ENCODE peak calls at places on chromosome 19, in seven cellular contexts. One of them, this sample, is unnamed.

GRCh38 chr19:40314646-40315045 is 29.5 kb upstream of the AKT2 start:
- DNase-seq in sigmoid colon: no peak
- DNase-seq in IMR-90: no peak
- DNase-seq in left ventricle myocardium inferior: no peak
- DNase-seq in pancreas: no peak
- DNase-seq in kidney: no peak
- DNase-seq in naive thymus-derived CD4-positive, alpha-beta T cell: no peak
- DNase-seq in this sample: no peak

GRCh38 chr19:54191671-54192453 is 754 bp downstream of the TSEN34 start:
- DNase-seq in sigmoid colon: peak; percentile 81
- DNase-seq in IMR-90: peak; percentile 33
- DNase-seq in naive thymus-derived CD4-positive, alpha-beta T cell: no peak
- DNase-seq in pancreas: no peak
- DNase-seq in kidney: peak; percentile 81
- DNase-seq in left ventricle myocardium inferior: no peak
- DNase-seq in this sample: no peak

GRCh38 chr19:18833141-18833476 is 1.4 kb downstream of the UPF1 start:
- DNase-seq in naive thymus-derived CD4-positive, alpha-beta T cell: no peak
- DNase-seq in kidney: no peak
- DNase-seq in pancreas: no peak
- DNase-seq in sigmoid colon: no peak
- DNase-seq in left ventricle myocardium inferior: no peak
- DNase-seq in IMR-90: no peak
- DNase-seq in this sample: no peak

GRCh38 chr19:14479985-14480694 is 5.0 kb upstream of the PTGER1 start:
- DNase-seq in left ventricle myocardium inferior: peak; percentile 48
- DNase-seq in IMR-90: peak; percentile 20
- DNase-seq in naive thymus-derived CD4-positive, alpha-beta T cell: peak; percentile 79
- DNase-seq in sigmoid colon: no peak
- DNase-seq in pancreas: no peak
- DNase-seq in kidney: peak; percentile 91
- DNase-seq in this sample: no peak

GRCh38 chr19:50325310-50326100 is 3.7 kb downstream of the KCNC3 start:
- DNase-seq in naive thymus-derived CD4-positive, alpha-beta T cell: peak; percentile 76
- DNase-seq in left ventricle myocardium inferior: peak; percentile 62
- DNase-seq in kidney: peak; percentile 89
- DNase-seq in sigmoid colon: no peak
- DNase-seq in pancreas: peak; percentile 88
- DNase-seq in IMR-90: peak; percentile 13
- DNase-seq in this sample: no peak

GRCh38 chr19:56840452-56841193 is at the start of the genes PEG3 and ZIM2:
- DNase-seq in IMR-90: no peak
- DNase-seq in pancreas: peak; percentile 70
- DNase-seq in left ventricle myocardium inferior: peak; percentile 74
- DNase-seq in kidney: peak; percentile 90
- DNase-seq in sigmoid colon: peak; percentile 93
- DNase-seq in naive thymus-derived CD4-positive, alpha-beta T cell: no peak
- DNase-seq in this sample: no peak

GRCh38 chr19:28908941-28909340 is 304.0 kb downstream of the UQCRFS1 start:
- DNase-seq in sigmoid colon: no peak
- DNase-seq in left ventricle myocardium inferior: no peak
- DNase-seq in naive thymus-derived CD4-positive, alpha-beta T cell: no peak
- DNase-seq in kidney: no peak
- DNase-seq in IMR-90: no peak
- DNase-seq in pancreas: no peak
- DNase-seq in this sample: no peak

GRCh38 chr19:41977916-41978315 is 16.1 kb downstream of the ATP1A3 start:
- DNase-seq in left ventricle myocardium inferior: no peak
- DNase-seq in sigmoid colon: no peak
- DNase-seq in IMR-90: no peak
- DNase-seq in naive thymus-derived CD4-positive, alpha-beta T cell: no peak
- DNase-seq in pancreas: no peak
- DNase-seq in kidney: no peak
- DNase-seq in this sample: no peak

GRCh38 chr19:38125238-38125637 is 98.8 kb downstream of the DPF1 start:
- DNase-seq in sigmoid colon: no peak
- DNase-seq in IMR-90: no peak
- DNase-seq in pancreas: no peak
- DNase-seq in left ventricle myocardium inferior: no peak
- DNase-seq in naive thymus-derived CD4-positive, alpha-beta T cell: no peak
- DNase-seq in kidney: no peak
- DNase-seq in this sample: no peak

GRCh38 chr19:39301021-39301420 is 4.8 kb downstream of the IFNL1 start:
- DNase-seq in left ventricle myocardium inferior: no peak
- DNase-seq in naive thymus-derived CD4-positive, alpha-beta T cell: no peak
- DNase-seq in kidney: no peak
- DNase-seq in IMR-90: no peak
- DNase-seq in sigmoid colon: peak; percentile 15
- DNase-seq in pancreas: no peak
- DNase-seq in this sample: no peak

GRCh38 chr19:45558399-45558878 is 26.2 kb downstream of the OPA3 start:
- DNase-seq in pancreas: no peak
- DNase-seq in kidney: no peak
- DNase-seq in left ventricle myocardium inferior: no peak
- DNase-seq in sigmoid colon: no peak
- DNase-seq in naive thymus-derived CD4-positive, alpha-beta T cell: peak; percentile 76
- DNase-seq in IMR-90: peak; percentile 33
- DNase-seq in this sample: no peak

DNA sequence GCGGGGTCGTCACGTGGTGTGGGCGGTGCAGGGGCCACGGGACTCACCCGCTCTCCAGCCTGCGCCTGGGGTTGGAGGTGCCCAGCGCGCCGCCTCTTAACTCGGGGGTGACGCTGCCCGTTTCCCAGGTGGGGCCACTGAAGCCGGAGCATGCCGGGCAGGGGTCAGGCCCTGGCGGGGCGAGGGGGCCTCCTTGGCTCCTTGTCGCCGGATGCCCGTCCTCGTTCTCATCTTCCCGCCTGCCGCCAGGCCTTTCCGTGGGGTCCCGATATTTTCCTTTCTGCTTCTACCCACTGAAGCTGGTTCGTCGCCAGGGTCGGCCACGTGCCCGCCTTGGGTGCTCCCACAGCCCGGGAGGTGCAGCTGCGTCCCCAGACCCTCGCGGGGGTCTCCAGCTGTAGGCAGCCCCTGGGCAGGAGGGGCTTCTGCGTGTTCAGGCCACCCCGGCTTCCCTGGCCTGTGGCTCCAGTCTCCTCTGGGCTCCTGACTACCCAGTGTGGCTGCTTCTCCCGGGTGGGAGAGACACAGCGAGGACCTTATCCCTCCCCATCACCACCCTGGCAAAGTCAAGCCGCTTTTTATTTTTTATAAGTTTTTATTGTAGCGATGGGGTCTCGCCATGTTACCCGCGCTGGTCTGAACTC is 768 bp downstream of the FAM174C start:
- DNase-seq in naive thymus-derived CD4-positive, alpha-beta T cell: no peak
- DNase-seq in kidney: no peak
- DNase-seq in left ventricle myocardium inferior: no peak
- DNase-seq in IMR-90: no peak
- DNase-seq in pancreas: no peak
- DNase-seq in sigmoid colon: peak; percentile 88
- DNase-seq in this sample: no peak
- H3K4me1 ChIP-seq in naive thymus-derived CD4-positive, alpha-beta T cell: peaks cover 53% of the 10 kb centered on the region
- H3K4me1 ChIP-seq in kidney: peaks cover 17% of the 10 kb centered on the region
- H3K4me1 ChIP-seq in left ventricle myocardium inferior: peaks cover 64% of the 10 kb centered on the region
- H3K4me1 ChIP-seq in IMR-90: peaks cover 20% of the 10 kb centered on the region
- H3K4me1 ChIP-seq in pancreas: peaks cover 35% of the 10 kb centered on the region
- H3K4me1 ChIP-seq in sigmoid colon: no peaks in the 10 kb centered on the region
- H3K4me1 ChIP-seq in this sample: peaks cover 22% of the 10 kb centered on the region

GRCh38 chr19:8231073-8231604 is 22.0 kb downstream of the CERS4 start:
- DNase-seq in left ventricle myocardium inferior: no peak
- DNase-seq in pancreas: no peak
- DNase-seq in sigmoid colon: no peak
- DNase-seq in kidney: no peak
- DNase-seq in naive thymus-derived CD4-positive, alpha-beta T cell: no peak
- DNase-seq in IMR-90: no peak
- DNase-seq in this sample: no peak
- H3K4me1 ChIP-seq in left ventricle myocardium inferior: no peaks in the 10 kb centered on the region
- H3K4me1 ChIP-seq in pancreas: no peaks in the 10 kb centered on the region
- H3K4me1 ChIP-seq in sigmoid colon: no peaks in the 10 kb centered on the region
- H3K4me1 ChIP-seq in kidney: no peaks in the 10 kb centered on the region
- H3K4me1 ChIP-seq in naive thymus-derived CD4-positive, alpha-beta T cell: no peaks in the 10 kb centered on the region
- H3K4me1 ChIP-seq in IMR-90: peaks cover 2% of the 10 kb centered on the region
- H3K4me1 ChIP-seq in this sample: no peaks in the 10 kb centered on the region

GRCh38 chr19:6772866-6773322 is 386 bp downstream of the VAV1 start:
- DNase-seq in sigmoid colon: no peak
- DNase-seq in naive thymus-derived CD4-positive, alpha-beta T cell: no peak
- DNase-seq in left ventricle myocardium inferior: no peak
- DNase-seq in pancreas: no peak
- DNase-seq in IMR-90: no peak
- DNase-seq in kidney: peak; percentile 64
- DNase-seq in this sample: no peak

GRCh38 chr19:6777434-6777833 is 4.9 kb downstream of the VAV1 start:
- DNase-seq in naive thymus-derived CD4-positive, alpha-beta T cell: no peak
- DNase-seq in left ventricle myocardium inferior: no peak
- DNase-seq in kidney: no peak
- DNase-seq in pancreas: no peak
- DNase-seq in sigmoid colon: no peak
- DNase-seq in IMR-90: no peak
- DNase-seq in this sample: no peak

GRCh38 chr19:6776999-6777398 is 4.5 kb downstream of the VAV1 start:
- DNase-seq in naive thymus-derived CD4-positive, alpha-beta T cell: no peak
- DNase-seq in left ventricle myocardium inferior: no peak
- DNase-seq in IMR-90: no peak
- DNase-seq in kidney: no peak
- DNase-seq in sigmoid colon: no peak
- DNase-seq in pancreas: no peak
- DNase-seq in this sample: no peak

GRCh38 chr19:6773323-6773931 is 919 bp downstream of the VAV1 start:
- DNase-seq in naive thymus-derived CD4-positive, alpha-beta T cell: peak; percentile 43
- DNase-seq in pancreas: no peak
- DNase-seq in kidney: peak; percentile 83
- DNase-seq in sigmoid colon: no peak
- DNase-seq in left ventricle myocardium inferior: peak; percentile 41
- DNase-seq in IMR-90: no peak
- DNase-seq in this sample: no peak

DNA sequence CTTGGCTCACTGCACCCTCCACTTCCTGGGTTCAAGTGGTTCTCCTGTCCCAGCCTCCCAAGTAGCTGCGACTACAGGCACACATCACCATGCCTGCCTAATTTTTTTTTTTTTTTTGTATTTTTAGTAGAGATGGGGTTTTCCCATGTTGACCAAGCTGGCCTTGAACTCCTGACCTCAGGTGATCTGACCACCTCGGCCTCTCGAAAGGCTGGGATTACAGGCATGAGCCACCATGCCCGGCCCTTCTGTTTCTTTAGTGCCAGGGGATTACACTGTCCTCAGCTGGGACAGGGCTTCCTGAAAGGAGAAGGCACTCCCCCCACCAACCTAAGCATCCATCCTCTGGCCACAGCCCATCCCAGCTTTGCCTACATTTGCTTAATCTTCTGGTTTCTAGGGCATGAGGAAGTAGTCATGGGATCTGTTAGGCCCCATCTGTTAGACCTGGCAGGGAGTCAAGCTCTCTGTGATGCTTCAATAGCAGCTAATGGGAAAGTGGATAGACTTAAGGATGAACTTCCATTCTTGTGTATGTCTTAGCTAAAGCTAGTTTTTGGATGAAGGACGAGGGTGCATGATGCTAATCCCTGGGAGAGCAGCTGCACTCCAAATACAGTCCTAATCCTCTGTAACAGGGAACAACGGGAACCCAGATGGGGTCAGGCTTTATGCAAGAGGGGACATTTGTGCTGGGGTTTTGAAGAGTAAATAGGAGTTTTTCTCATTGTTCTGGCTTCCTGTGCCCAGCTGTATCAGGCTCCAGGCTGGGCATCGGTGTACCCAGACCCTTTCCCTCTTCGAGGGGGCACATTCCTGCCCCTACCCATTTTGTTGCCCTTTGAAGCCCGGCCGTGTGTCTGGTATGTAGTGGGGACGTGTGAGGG is 2.6 kb downstream of the VAV1 start:
- DNase-seq in IMR-90: no peak
- DNase-seq in naive thymus-derived CD4-positive, alpha-beta T cell: no peak
- DNase-seq in sigmoid colon: no peak
- DNase-seq in kidney: no peak
- DNase-seq in left ventricle myocardium inferior: no peak
- DNase-seq in pancreas: no peak
- DNase-seq in this sample: no peak
- H3K4me1 ChIP-seq in IMR-90: no peaks in the 10 kb centered on the region
- H3K4me1 ChIP-seq in naive thymus-derived CD4-positive, alpha-beta T cell: peaks cover 39% of the 10 kb centered on the region
- H3K4me1 ChIP-seq in sigmoid colon: no peaks in the 10 kb centered on the region
- H3K4me1 ChIP-seq in kidney: no peaks in the 10 kb centered on the region
- H3K4me1 ChIP-seq in left ventricle myocardium inferior: no peaks in the 10 kb centered on the region
- H3K4me1 ChIP-seq in pancreas: no peaks in the 10 kb centered on the region
- H3K4me1 ChIP-seq in this sample: no peaks in the 10 kb centered on the region

DNA sequence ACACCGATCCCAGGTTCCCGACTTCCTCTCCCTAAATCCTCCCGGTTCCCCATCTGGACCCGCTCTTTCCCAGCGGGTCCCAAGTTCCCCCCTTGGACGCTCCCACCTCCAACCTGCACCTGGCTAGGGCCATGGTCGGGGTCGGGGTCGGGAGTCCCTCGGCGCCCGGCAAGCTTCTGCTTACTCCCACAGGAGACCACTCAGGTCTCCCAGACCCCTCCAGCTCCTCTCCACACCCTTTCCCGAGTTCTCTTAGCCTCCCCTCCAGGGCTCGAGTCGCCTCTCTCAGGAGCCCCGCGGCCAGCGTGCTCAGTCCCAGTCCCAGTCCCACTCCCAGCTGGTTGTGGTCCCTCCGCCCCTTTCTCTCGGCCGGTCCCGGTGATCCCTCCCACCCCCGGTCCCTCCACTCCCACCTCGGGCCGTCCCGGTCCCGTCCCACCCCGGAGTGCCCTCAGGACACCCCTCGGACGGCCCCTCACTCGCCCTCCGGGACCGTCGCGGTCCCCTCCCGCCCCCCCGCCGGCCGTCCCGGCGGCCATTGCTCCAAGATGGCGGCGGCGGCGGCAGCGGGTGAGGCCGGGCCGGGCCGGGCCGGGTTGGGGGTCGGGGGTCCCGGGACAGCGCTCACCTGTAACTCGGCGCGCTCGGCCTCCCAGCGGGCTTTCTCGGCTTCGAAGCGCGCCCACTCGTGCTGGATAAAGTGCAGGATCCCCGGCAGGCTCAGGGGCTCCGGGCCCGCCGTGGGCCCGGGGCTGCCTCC is at the start of gene FKRP:
- DNase-seq in naive thymus-derived CD4-positive, alpha-beta T cell: peak; percentile 52
- DNase-seq in kidney: peak; percentile 79
- DNase-seq in left ventricle myocardium inferior: peak; percentile 48
- DNase-seq in sigmoid colon: no peak
- DNase-seq in IMR-90: no peak
- DNase-seq in pancreas: peak; percentile 63
- DNase-seq in this sample: no peak
- H3K4me1 ChIP-seq in naive thymus-derived CD4-positive, alpha-beta T cell: peaks cover 21% of the 10 kb centered on the region
- H3K4me1 ChIP-seq in kidney: peaks cover 7% of the 10 kb centered on the region
- H3K4me1 ChIP-seq in left ventricle myocardium inferior: peaks cover 62% of the 10 kb centered on the region
- H3K4me1 ChIP-seq in sigmoid colon: no peaks in the 10 kb centered on the region
- H3K4me1 ChIP-seq in IMR-90: peaks cover 10% of the 10 kb centered on the region
- H3K4me1 ChIP-seq in pancreas: no peaks in the 10 kb centered on the region
- H3K4me1 ChIP-seq in this sample: peaks cover 3% of the 10 kb centered on the region

This sample was measured in Panc1.